ENCODE peak calls at places on chromosomes 1 and 21, in eight cellular contexts. One of them, this sample, is unnamed.

GRCh38 chr1:116982319-116983004 is 19.1 kb upstream of the CD101 start:
- DNase-seq in A549: no peak
- DNase-seq in CD8-positive, alpha-beta T cell: no peak
- DNase-seq in fibroblast of lung: no peak
- DNase-seq in ovary: no peak
- DNase-seq in fibroblast of pulmonary artery: no peak
- DNase-seq in H1: peak; percentile 58
- DNase-seq in epithelial cell of esophagus: no peak
- DNase-seq in this sample: no peak

GRCh38 chr1:14964698-14965055 is 188.9 kb upstream of the TMEM51 start:
- DNase-seq in A549: no peak
- DNase-seq in fibroblast of pulmonary artery: no peak
- DNase-seq in fibroblast of lung: no peak
- DNase-seq in ovary: no peak
- DNase-seq in epithelial cell of esophagus: no peak
- DNase-seq in CD8-positive, alpha-beta T cell: no peak
- DNase-seq in H1: no peak
- DNase-seq in this sample: no peak

GRCh38 chr1:19817160-19817559 is 2.1 kb upstream of the RNF186 start:
- DNase-seq in A549: no peak
- DNase-seq in fibroblast of lung: no peak
- DNase-seq in H1: no peak
- DNase-seq in fibroblast of pulmonary artery: no peak
- DNase-seq in epithelial cell of esophagus: no peak
- DNase-seq in CD8-positive, alpha-beta T cell: no peak
- DNase-seq in ovary: no peak
- DNase-seq in this sample: no peak

GRCh38 chr1:179800481-179800880 is 57.4 kb downstream of the FAM163A start:
- DNase-seq in fibroblast of lung: no peak
- DNase-seq in CD8-positive, alpha-beta T cell: no peak
- DNase-seq in fibroblast of pulmonary artery: no peak
- DNase-seq in A549: no peak
- DNase-seq in epithelial cell of esophagus: no peak
- DNase-seq in ovary: no peak
- DNase-seq in H1: no peak
- DNase-seq in this sample: no peak

GRCh38 chr1:99650773-99651437 is 5.0 kb downstream of the PALMD start:
- DNase-seq in fibroblast of pulmonary artery: peak; percentile 80
- DNase-seq in fibroblast of lung: no peak
- DNase-seq in H1: no peak
- DNase-seq in ovary: no peak
- DNase-seq in epithelial cell of esophagus: peak; percentile 79
- DNase-seq in A549: no peak
- DNase-seq in CD8-positive, alpha-beta T cell: no peak
- DNase-seq in this sample: no peak

GRCh38 chr1:6268431-6268830 is 7.5 kb upstream of the GPR153 start:
- DNase-seq in epithelial cell of esophagus: no peak
- DNase-seq in H1: no peak
- DNase-seq in fibroblast of lung: no peak
- DNase-seq in fibroblast of pulmonary artery: peak; percentile 18
- DNase-seq in A549: no peak
- DNase-seq in ovary: no peak
- DNase-seq in CD8-positive, alpha-beta T cell: no peak
- DNase-seq in this sample: no peak

GRCh38 chr1:117014209-117014608 is 12.6 kb downstream of the CD101 start:
- DNase-seq in A549: no peak
- DNase-seq in ovary: no peak
- DNase-seq in fibroblast of lung: no peak
- DNase-seq in fibroblast of pulmonary artery: no peak
- DNase-seq in H1: no peak
- DNase-seq in CD8-positive, alpha-beta T cell: no peak
- DNase-seq in epithelial cell of esophagus: peak; percentile 48
- DNase-seq in this sample: peak; percentile 36

GRCh38 chr1:29410476-29410875 is 174.2 kb downstream of the PTPRU start:
- DNase-seq in fibroblast of pulmonary artery: no peak
- DNase-seq in fibroblast of lung: no peak
- DNase-seq in H1: peak; percentile 26
- DNase-seq in CD8-positive, alpha-beta T cell: no peak
- DNase-seq in epithelial cell of esophagus: peak; percentile 49
- DNase-seq in A549: no peak
- DNase-seq in ovary: no peak
- DNase-seq in this sample: no peak

GRCh38 chr1:235421751-235422150 is 54.5 kb downstream of the TBCE start:
- DNase-seq in A549: no peak
- DNase-seq in ovary: no peak
- DNase-seq in CD8-positive, alpha-beta T cell: no peak
- DNase-seq in fibroblast of pulmonary artery: no peak
- DNase-seq in H1: no peak
- DNase-seq in epithelial cell of esophagus: peak; percentile 77
- DNase-seq in fibroblast of lung: no peak
- DNase-seq in this sample: no peak

GRCh38 chr1:60560701-60561100 is 487.1 kb upstream of the C1orf87 start:
- DNase-seq in A549: no peak
- DNase-seq in fibroblast of lung: no peak
- DNase-seq in fibroblast of pulmonary artery: no peak
- DNase-seq in H1: no peak
- DNase-seq in CD8-positive, alpha-beta T cell: no peak
- DNase-seq in ovary: no peak
- DNase-seq in epithelial cell of esophagus: no peak
- DNase-seq in this sample: no peak

GRCh38 chr1:206921772-206922265 is at the start of gene FCMR:
- DNase-seq in A549: no peak
- DNase-seq in fibroblast of lung: no peak
- DNase-seq in ovary: no peak
- DNase-seq in fibroblast of pulmonary artery: peak; percentile 69
- DNase-seq in H1: no peak
- DNase-seq in CD8-positive, alpha-beta T cell: peak; percentile 17
- DNase-seq in epithelial cell of esophagus: peak; percentile 32
- DNase-seq in this sample: no peak

GRCh38 chr1:65509912-65510680 is 89.6 kb downstream of the LEPR start:
- DNase-seq in CD8-positive, alpha-beta T cell: no peak
- DNase-seq in A549: no peak
- DNase-seq in fibroblast of lung: peak; percentile 41
- DNase-seq in ovary: no peak
- DNase-seq in fibroblast of pulmonary artery: peak; percentile 74
- DNase-seq in epithelial cell of esophagus: no peak
- DNase-seq in H1: no peak
- DNase-seq in this sample: peak; percentile 57

GRCh38 chr1:212749924-212750535 is 41.5 kb downstream of the NSL1 start:
- DNase-seq in H1: no peak
- DNase-seq in ovary: no peak
- DNase-seq in A549: peak; percentile 77
- DNase-seq in fibroblast of lung: peak; percentile 87
- DNase-seq in fibroblast of pulmonary artery: peak; percentile 89
- DNase-seq in CD8-positive, alpha-beta T cell: no peak
- DNase-seq in epithelial cell of esophagus: peak; percentile 75
- DNase-seq in this sample: peak; percentile 84

GRCh38 chr1:77468556-77468955 is 186.7 kb downstream of the AK5 start:
- DNase-seq in ovary: no peak
- DNase-seq in H1: no peak
- DNase-seq in CD8-positive, alpha-beta T cell: no peak
- DNase-seq in fibroblast of pulmonary artery: no peak
- DNase-seq in A549: no peak
- DNase-seq in epithelial cell of esophagus: no peak
- DNase-seq in fibroblast of lung: no peak
- DNase-seq in this sample: no peak

GRCh38 chr1:239998312-239998649 is 93.4 kb upstream of the FMN2 start:
- DNase-seq in epithelial cell of esophagus: no peak
- DNase-seq in H1: no peak
- DNase-seq in CD8-positive, alpha-beta T cell: no peak
- DNase-seq in fibroblast of pulmonary artery: no peak
- DNase-seq in A549: no peak
- DNase-seq in ovary: no peak
- DNase-seq in fibroblast of lung: no peak
- DNase-seq in this sample: no peak

GRCh38 chr1:239997160-239997514 is 94.5 kb upstream of the FMN2 start:
- DNase-seq in fibroblast of pulmonary artery: no peak
- DNase-seq in H1: no peak
- DNase-seq in fibroblast of lung: no peak
- DNase-seq in ovary: no peak
- DNase-seq in A549: no peak
- DNase-seq in epithelial cell of esophagus: no peak
- DNase-seq in CD8-positive, alpha-beta T cell: no peak
- DNase-seq in this sample: no peak

GRCh38 chr1:239999170-239999569 is 92.5 kb upstream of the FMN2 start:
- DNase-seq in fibroblast of pulmonary artery: no peak
- DNase-seq in H1: no peak
- DNase-seq in CD8-positive, alpha-beta T cell: no peak
- DNase-seq in A549: no peak
- DNase-seq in ovary: no peak
- DNase-seq in epithelial cell of esophagus: no peak
- DNase-seq in fibroblast of lung: no peak
- DNase-seq in this sample: no peak

GRCh38 chr1:239995281-239995680 is 96.4 kb upstream of the FMN2 start:
- DNase-seq in fibroblast of lung: no peak
- DNase-seq in H1: no peak
- DNase-seq in A549: no peak
- DNase-seq in epithelial cell of esophagus: no peak
- DNase-seq in CD8-positive, alpha-beta T cell: no peak
- DNase-seq in ovary: no peak
- DNase-seq in fibroblast of pulmonary artery: no peak
- DNase-seq in this sample: no peak

GRCh38 chr1:239997515-239998311 is 94.0 kb upstream of the FMN2 start:
- DNase-seq in fibroblast of pulmonary artery: no peak
- DNase-seq in H1: peak; percentile 76
- DNase-seq in CD8-positive, alpha-beta T cell: no peak
- DNase-seq in A549: peak; percentile 45
- DNase-seq in fibroblast of lung: no peak
- DNase-seq in ovary: no peak
- DNase-seq in epithelial cell of esophagus: no peak
- DNase-seq in this sample: no peak
- TF ChIP-seq CTCF in fibroblast of pulmonary artery: no peak
- TF ChIP-seq CTCF in H1: no peak
- TF ChIP-seq CTCF in CD8-positive, alpha-beta T cell: no peak
- TF ChIP-seq CTCF in A549: peak; percentile 50
- TF ChIP-seq CTCF in fibroblast of lung: peak; percentile 15
- TF ChIP-seq CTCF in ovary: no peak
- TF ChIP-seq CTCF in epithelial cell of esophagus: no peak
- TF ChIP-seq CTCF in this sample: no peak

DNA sequence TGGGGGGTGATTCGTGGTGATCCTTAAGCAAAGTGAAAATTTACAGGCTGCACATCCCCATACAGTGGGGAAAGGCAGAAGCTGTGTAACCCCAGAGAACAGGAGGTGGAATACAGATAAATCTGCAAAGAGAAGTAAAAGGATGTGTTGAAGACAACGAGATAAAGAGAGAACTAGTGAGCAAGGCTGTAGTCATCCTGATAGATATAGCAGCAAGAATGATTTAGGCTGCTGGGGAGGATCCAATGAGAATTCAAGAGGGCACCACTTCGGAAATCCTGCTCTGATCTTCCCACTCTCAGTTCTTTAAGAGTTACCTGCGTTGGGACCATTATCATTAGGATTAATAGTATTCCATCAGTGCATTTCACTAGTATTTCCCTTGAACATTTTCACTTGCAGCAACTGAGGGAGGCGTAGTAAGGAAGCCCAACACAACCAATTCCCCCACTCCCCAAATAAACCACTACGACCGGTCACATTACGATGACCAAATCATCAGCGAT is at the start of gene BRINP3:
- DNase-seq in CD8-positive, alpha-beta T cell: no peak
- DNase-seq in fibroblast of pulmonary artery: no peak
- DNase-seq in A549: no peak
- DNase-seq in ovary: no peak
- DNase-seq in fibroblast of lung: no peak
- DNase-seq in H1: no peak
- DNase-seq in epithelial cell of esophagus: no peak
- DNase-seq in this sample: no peak
- H3K4me3 ChIP-seq in CD8-positive, alpha-beta T cell: no peak within 1 kb of the TSS
- H3K4me3 ChIP-seq in fibroblast of pulmonary artery: peak within 1 kb of the TSS; percentile 64
- H3K4me3 ChIP-seq in A549: peak within 1 kb of the TSS; percentile 50
- H3K4me3 ChIP-seq in ovary: peak within 1 kb of the TSS; percentile 24
- H3K4me3 ChIP-seq in fibroblast of lung: peak within 1 kb of the TSS; percentile 11
- H3K4me3 ChIP-seq in H1: peak within 1 kb of the TSS; percentile 85
- H3K4me3 ChIP-seq in epithelial cell of esophagus: peak within 1 kb of the TSS; percentile 30
- H3K4me3 ChIP-seq in this sample: no peak within 1 kb of the TSS

DNA sequence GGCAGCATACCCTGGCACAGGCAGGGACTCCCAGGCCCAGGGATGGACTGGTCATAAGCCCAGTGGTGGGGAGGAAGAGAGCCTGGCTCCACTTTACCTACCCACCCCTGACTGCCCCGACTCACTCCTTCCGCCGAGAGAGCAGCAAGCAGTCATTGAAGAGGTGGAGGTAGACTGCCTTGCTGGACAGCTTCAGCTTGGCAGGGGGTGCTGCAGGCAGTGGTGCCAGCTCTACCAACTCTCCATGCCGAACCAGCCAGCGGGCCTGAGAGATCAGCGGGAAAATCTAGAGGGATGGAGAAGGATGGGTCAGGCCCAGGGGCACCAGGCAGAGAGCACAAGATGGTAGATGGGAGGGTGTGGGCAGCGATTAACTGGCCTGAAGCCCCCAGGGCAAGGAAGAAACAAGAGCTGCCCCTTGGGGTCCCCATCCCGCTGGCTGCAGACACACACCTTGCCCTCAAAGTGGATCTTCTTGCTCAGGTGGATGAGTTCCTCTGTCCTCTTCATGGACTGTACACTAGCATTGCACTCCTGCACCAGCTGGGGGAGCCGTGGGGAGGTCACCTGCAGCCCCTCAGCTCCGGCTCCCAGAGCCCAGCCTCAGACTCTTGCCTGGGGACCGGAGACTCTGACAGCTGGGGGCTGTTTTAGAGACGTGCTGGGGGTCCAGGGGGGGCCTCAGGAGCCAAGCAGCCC is 7.7 kb downstream of the ARHGEF19 start:
- DNase-seq in fibroblast of pulmonary artery: no peak
- DNase-seq in H1: peak; percentile 78
- DNase-seq in fibroblast of lung: no peak
- DNase-seq in epithelial cell of esophagus: peak; percentile 49
- DNase-seq in CD8-positive, alpha-beta T cell: no peak
- DNase-seq in A549: peak; percentile 21
- DNase-seq in ovary: no peak
- DNase-seq in this sample: no peak
- TF ChIP-seq CTCF in fibroblast of pulmonary artery: peak; percentile 44
- TF ChIP-seq CTCF in H1: peak; percentile 71
- TF ChIP-seq CTCF in fibroblast of lung: peak; percentile 26
- TF ChIP-seq CTCF in epithelial cell of esophagus: peak; percentile 25
- TF ChIP-seq CTCF in CD8-positive, alpha-beta T cell: peak; percentile 17
- TF ChIP-seq CTCF in A549: peak; percentile 22
- TF ChIP-seq CTCF in ovary: no peak
- TF ChIP-seq CTCF in this sample: peak; percentile 36

GRCh38 chr21:33189845-33190244 is 39.9 kb upstream of the IFNAR2 start:
- DNase-seq in A549: no peak
- DNase-seq in ovary: no peak
- DNase-seq in H1: no peak
- DNase-seq in epithelial cell of esophagus: no peak
- DNase-seq in fibroblast of lung: no peak
- DNase-seq in fibroblast of pulmonary artery: no peak
- DNase-seq in CD8-positive, alpha-beta T cell: no peak
- DNase-seq in this sample: no peak
- H3K4me3 ChIP-seq in A549: no peak overlapping the region
- H3K4me3 ChIP-seq in ovary: no peak overlapping the region
- H3K4me3 ChIP-seq in H1: no peak overlapping the region
- H3K4me3 ChIP-seq in epithelial cell of esophagus: no peak overlapping the region
- H3K4me3 ChIP-seq in fibroblast of lung: no peak overlapping the region
- H3K4me3 ChIP-seq in fibroblast of pulmonary artery: no peak overlapping the region
- H3K4me3 ChIP-seq in CD8-positive, alpha-beta T cell: no peak overlapping the region
- H3K4me3 ChIP-seq in this sample: no peak overlapping the region

DNA sequence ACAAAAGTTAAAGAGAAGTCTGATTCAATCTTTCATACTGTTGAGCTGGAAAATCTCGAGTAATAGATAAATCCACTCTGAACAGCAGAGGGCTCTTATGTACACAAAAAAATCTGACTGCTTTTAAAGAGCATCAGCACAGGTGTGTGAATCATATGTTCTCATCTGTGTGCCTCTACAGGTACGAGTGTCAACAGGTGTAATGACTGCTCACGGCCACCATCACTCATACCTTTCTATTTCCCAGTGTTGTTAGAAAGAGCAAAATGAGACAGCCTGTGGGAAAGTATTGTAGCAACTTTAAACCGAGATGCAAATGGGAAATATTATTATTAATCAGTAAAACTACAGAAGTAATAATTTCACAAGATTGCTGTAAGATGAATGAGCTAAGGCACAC is 49.0 kb upstream of the SCAF4 start:
- DNase-seq in fibroblast of lung: no peak
- DNase-seq in ovary: no peak
- DNase-seq in H1: no peak
- DNase-seq in CD8-positive, alpha-beta T cell: no peak
- DNase-seq in fibroblast of pulmonary artery: no peak
- DNase-seq in epithelial cell of esophagus: peak; percentile 75
- DNase-seq in A549: peak; percentile 10
- DNase-seq in this sample: no peak
- TF ChIP-seq CTCF in fibroblast of lung: no peak
- TF ChIP-seq CTCF in ovary: no peak
- TF ChIP-seq CTCF in H1: no peak
- TF ChIP-seq CTCF in CD8-positive, alpha-beta T cell: no peak
- TF ChIP-seq CTCF in fibroblast of pulmonary artery: no peak
- TF ChIP-seq CTCF in epithelial cell of esophagus: peak; percentile 47
- TF ChIP-seq CTCF in A549: peak; percentile 27
- TF ChIP-seq CTCF in this sample: no peak

This sample was measured in fibroblast of mammary gland.